ENCODE peak calls at places on chromosomes 12 and 14, in seven cellular contexts. T is testis, N is GM12864, E is lower leg skin, M is PC-3, O is choroid plexus epithelial cell, Y is retinal pigment epithelial cell. W is an unnamed sample.
A peak's percentile ranks its signal among the peaks of the same experiment; 100 is the strongest.

GRCh38 chr14:55212611-55213010 is 21.2 kb upstream of the DLGAP5 start:
- DNase-seq in T (no peak), N (no peak), E (no peak), M (no peak), O (no peak), Y (no peak), W (no peak)

GRCh38 chr14:22650046-22650739 is 6.0 kb upstream of the OR6J1 start:
- DNase-seq in T (no peak), N (no peak), E (no peak), M (peak; percentile 90), O (no peak), Y (no peak), W (no peak)

GRCh38 chr14:92258934-92259333 is 64.0 kb upstream of the SLC24A4 start:
- DNase-seq in T (peak; percentile 27), N (peak; percentile 16), E (no peak), M (no peak), O (no peak), Y (no peak), W (no peak)

GRCh38 chr14:24231263-24232120 is 675 bp downstream of the NEDD8 start:
- DNase-seq in T (no peak), N (no peak), E (peak; percentile 84), M (no peak), O (no peak), Y (no peak), W (no peak)

GRCh38 chr12:133231001-133231400 is 4.7 kb downstream of the ANHX start:
- DNase-seq in T (no peak), N (no peak), E (peak; percentile 23), M (no peak), O (no peak), Y (no peak), W (no peak)

GRCh38 chr14:89207925-89208328 is 209.1 kb downstream of the FOXN3 start:
- DNase-seq in T (no peak), N (no peak), E (no peak), M (no peak), O (no peak), Y (no peak), W (no peak)

GRCh38 chr14:104385189-104386135 is 194.1 kb upstream of the C14orf180 start:
- DNase-seq in T (no peak), N (no peak), E (peak; percentile 77), M (no peak), O (no peak), Y (no peak), W (no peak)

GRCh38 chr14:60867503-60868172 is 113.2 kb downstream of the TRMT5 start:
- DNase-seq in T (no peak), N (no peak), E (no peak), M (peak; percentile 78), O (no peak), Y (no peak), W (no peak)

GRCh38 chr12:51889216-51890134 is 1.6 kb downstream of the ANKRD33 start:
- DNase-seq in T (no peak), N (no peak), E (peak; percentile 79), M (no peak), O (no peak), Y (no peak), W (peak; percentile 45)

GRCh38 chr12:89874146-89874545 is 165.5 kb upstream of the ATP2B1 start:
- DNase-seq in T (no peak), N (no peak), E (no peak), M (no peak), O (no peak), Y (no peak), W (no peak)

GRCh38 chr14:66359500-66359899 is 126.7 kb upstream of the CCDC196 start:
- DNase-seq in T (no peak), N (peak; percentile 39), E (no peak), M (peak; percentile 70), O (peak; percentile 88), Y (peak; percentile 30), W (peak; percentile 82)

GRCh38 chr12:79069009-79069408 is 204.4 kb downstream of the SYT1 start:
- DNase-seq in T (no peak), N (peak; percentile 18), E (no peak), M (no peak), O (no peak), Y (no peak), W (no peak)

GRCh38 chr12:87866602-87867292 is 162.5 kb downstream of the C12orf50 start:
- DNase-seq in T (no peak), N (no peak), E (no peak), M (peak; percentile 55), O (peak; percentile 68), Y (no peak), W (peak; percentile 17)

GRCh38 chr12:132640936-132641335 is 22.4 kb downstream of the P2RX2 start:
- DNase-seq in T (no peak), N (no peak), E (no peak), M (no peak), O (no peak), Y (no peak), W (no peak)

GRCh38 chr12:104566244-104566993 is 109.7 kb downstream of the CHST11 start:
- DNase-seq in T (no peak), N (no peak), E (no peak), M (no peak), O (no peak), Y (no peak), W (no peak)

GRCh38 chr12:9113987-9114309 is 1.8 kb downstream of the A2M start:
- DNase-seq in T (no peak), N (no peak), E (no peak), M (no peak), O (no peak), Y (no peak), W (no peak)
- H3K4me3 ChIP-seq in T (no peak overlapping the region), N (no peak overlapping the region), E (no peak overlapping the region), M (no peak overlapping the region), O (no peak overlapping the region), Y (no peak overlapping the region), W (no peak overlapping the region)

DNA sequence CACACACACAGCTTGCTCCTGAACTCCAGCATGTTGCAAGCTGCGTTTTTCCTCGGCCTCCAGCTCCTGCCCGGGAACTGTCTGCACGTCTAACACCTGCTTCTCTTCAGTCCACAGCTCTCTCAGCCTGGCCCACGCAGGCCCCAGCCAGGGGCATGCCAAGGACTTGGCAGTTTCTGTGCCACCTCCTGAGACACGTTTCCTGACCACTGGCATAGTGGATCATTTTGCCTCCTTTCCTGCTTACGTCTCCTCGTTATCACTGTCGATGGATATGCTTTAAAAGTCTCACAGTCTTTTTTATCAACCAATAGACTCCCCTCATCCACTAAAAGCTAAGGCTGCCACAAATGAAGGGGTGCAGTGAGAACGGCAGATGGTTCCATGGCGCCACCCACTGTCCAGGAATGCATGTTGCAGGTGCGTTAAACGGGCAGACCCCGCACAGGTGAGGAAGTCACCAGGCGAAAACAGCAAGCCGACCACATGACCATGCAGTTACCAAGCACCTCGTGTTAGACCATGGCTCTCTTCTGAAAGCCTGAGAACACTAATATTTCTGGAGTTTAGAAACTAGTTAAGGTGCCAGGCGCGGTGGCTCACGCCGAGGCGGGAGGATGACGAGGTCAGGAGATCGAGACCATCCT is 14.7 kb upstream of the TEAD4 start:
- DNase-seq in T (peak; percentile 62), N (no peak), E (no peak), M (peak; percentile 56), O (peak; percentile 50), Y (no peak), W (peak; percentile 39)
- TF ChIP-seq CTCF in T (peak; percentile 58), N (peak; percentile 76), E (no peak), M (peak; percentile 88), O (peak; percentile 84), Y (peak; percentile 89), W (peak; percentile 75)

DNA sequence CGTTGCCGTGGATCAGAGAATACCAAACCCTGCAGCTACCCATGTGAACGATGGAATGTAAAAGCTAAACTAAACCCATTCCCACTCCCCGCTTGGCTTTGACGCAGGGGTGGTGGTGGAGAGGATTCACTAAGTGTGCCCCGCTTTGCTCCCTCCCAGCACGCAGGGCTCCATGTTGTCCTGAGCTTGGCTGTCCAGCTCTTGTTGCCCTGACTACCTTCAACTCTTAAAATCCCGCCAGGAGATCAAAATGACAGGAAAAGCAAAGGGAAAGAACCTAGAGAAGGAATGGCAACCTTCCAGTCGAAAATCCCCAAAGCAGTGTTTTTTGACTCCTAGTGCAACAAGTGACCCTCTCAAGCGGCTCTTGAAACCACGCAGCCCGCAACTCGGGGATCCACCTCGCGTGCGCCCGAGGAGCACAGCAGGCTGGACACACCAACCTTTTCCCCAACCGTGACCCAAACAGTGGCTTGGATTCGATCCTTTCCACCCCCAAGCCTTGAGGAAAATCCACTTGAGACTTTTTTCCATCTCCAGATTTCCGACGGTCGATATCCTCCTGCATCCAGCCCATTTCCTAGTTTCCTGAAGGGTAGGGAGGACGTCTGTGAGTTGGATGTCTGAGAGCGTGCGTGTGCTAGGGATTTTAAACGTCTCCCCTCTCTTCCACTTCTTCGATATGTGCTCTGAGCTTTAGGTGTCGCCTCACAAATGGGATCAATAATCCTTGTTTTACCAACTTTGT is 1.4 kb downstream of the SYT10 start:
- DNase-seq in T (no peak), N (no peak), E (no peak), M (no peak), O (no peak), Y (no peak), W (no peak)
- H3K4me3 ChIP-seq in T (peak overlapping the region; percentile 42), N (no peak overlapping the region), E (no peak overlapping the region), M (no peak overlapping the region), O (no peak overlapping the region), Y (peak overlapping the region; percentile 67), W (no peak overlapping the region)

DNA sequence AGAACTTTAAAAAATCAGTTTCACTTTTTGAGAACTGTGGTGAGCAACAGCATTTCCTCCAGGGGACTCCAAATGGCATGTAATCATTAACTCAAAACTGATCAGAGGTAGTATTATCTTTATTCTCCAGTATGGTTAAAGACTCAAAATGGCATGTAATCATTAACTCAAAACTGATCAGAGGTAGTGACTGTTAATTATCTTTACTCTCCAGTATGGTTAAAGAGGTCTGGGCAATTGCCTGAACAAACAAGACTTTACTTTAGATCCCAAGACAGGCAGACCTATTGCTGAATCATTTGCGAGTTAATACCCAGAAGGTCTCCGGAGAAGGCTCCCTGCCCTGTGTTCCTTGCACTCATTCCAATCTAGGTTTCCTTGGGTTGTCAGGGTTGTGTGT is 6.6 kb upstream of the ACADS start:
- DNase-seq in T (no peak), N (no peak), E (no peak), M (no peak), O (no peak), Y (no peak), W (no peak)
- TF ChIP-seq CTCF in T (no peak), N (no peak), E (no peak), M (no peak), O (no peak), Y (no peak), W (no peak)

DNA sequence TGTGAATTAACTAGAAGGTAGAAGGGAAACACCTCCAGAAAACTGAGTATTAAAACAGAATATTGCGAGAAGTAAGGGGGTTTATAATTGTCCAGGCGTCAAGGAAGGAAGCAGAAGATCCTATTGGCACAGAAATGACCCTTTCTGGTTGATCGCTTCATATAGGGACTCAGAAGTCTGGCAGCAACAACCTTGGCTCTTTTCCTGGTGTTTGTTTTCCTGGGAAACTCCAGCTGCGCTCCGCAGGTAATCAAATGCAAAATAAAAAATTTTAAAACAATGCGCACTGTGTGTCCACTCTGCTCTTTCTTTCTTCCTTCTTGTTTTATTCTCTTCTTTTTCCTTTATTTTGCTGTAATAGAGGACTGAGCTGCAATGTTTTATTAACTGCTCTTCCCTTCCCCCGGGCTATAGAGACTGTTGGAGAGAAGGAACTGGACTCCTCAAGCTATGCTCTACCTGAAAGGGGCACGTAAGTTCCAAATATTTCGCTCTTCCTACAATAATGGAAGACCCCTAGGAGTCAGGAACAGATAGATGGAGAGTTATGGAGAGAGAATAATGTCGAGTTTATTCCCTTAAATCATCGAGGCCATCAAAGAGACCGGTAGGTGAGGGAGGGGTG is 737 bp downstream of the SPX start:
- DNase-seq in T (no peak), N (no peak), E (no peak), M (no peak), O (peak; percentile 11), Y (no peak), W (no peak)
- H3K4me3 ChIP-seq in T (peak overlapping the region; percentile 43), N (no peak overlapping the region), E (no peak overlapping the region), M (peak overlapping the region; percentile 79), O (peak overlapping the region; percentile 69), Y (peak overlapping the region; percentile 77), W (peak overlapping the region; percentile 63)